ENCODE peak calls at places on chromosomes 6 and 20, in ten cellular contexts. U, D, S, A, K, E, Y, O, L and J are unnamed samples.

GRCh38 chr6:3232017-3232838 is 4.8 kb upstream of the TUBB2B start:
- DNase-seq in D (peak), L (no peak), E (no peak), S (no peak), U (no peak), A (no peak), K (no peak), O (no peak), Y (no peak), J (no peak)

GRCh38 chr6:27332692-27333641 is 20.9 kb upstream of the POM121L2 start:
- DNase-seq in A (peak), U (peak), K (peak), Y (no peak), L (peak), D (no peak), S (peak), E (no peak), O (no peak), J (no peak)

GRCh38 chr6:156174026-156174880 is 602.9 kb upstream of the ARID1B start:
- DNase-seq in E (no peak), Y (no peak), A (no peak), K (no peak), U (no peak), L (peak), S (no peak), O (no peak), D (no peak), J (no peak)

GRCh38 chr20:9672976-9673375 is 158.6 kb downstream of the LAMP5 start:
- DNase-seq in Y (no peak), U (no peak), E (no peak), A (no peak), D (no peak), K (no peak), S (no peak), O (no peak), L (no peak), J (no peak)

GRCh38 chr6:27532820-27533538 is 60.1 kb upstream of the ZNF184 start:
- DNase-seq in A (peak), O (no peak), S (no peak), E (no peak), U (peak), Y (no peak), K (peak), D (no peak), L (peak), J (no peak)

GRCh38 chr6:35945650-35946025 is 24.7 kb upstream of the SRPK1 start:
- DNase-seq in O (no peak), K (no peak), Y (no peak), E (no peak), L (peak), U (no peak), A (no peak), S (no peak), D (no peak), J (no peak)

GRCh38 chr6:125149256-125150144 is 4.1 kb upstream of the TPD52L1 start:
- DNase-seq in S (no peak), A (no peak), O (no peak), D (no peak), E (no peak), K (no peak), L (peak), Y (no peak), U (peak), J (no peak)

GRCh38 chr6:138289739-138290138 is 71.4 kb upstream of the PBOV1 start:
- DNase-seq in E (no peak), Y (peak), K (no peak), L (peak), D (no peak), A (no peak), O (no peak), S (no peak), U (no peak), J (no peak)

GRCh38 chr6:144283781-144284473 is 1.2 kb upstream of the UTRN start:
- DNase-seq in U (no peak), S (no peak), Y (peak), E (no peak), A (peak), D (no peak), O (no peak), K (no peak), L (peak), J (no peak)

GRCh38 chr20:1802385-1803215 is 92.6 kb upstream of the SIRPA start:
- DNase-seq in D (peak), O (peak), L (peak), U (peak), S (no peak), E (peak), Y (peak), K (no peak), A (peak), J (peak)

GRCh38 chr6:111925296-111925695 is 52.0 kb upstream of the FYN start:
- DNase-seq in A (peak), O (no peak), U (peak), E (no peak), D (no peak), S (no peak), L (peak), Y (no peak), K (no peak), J (no peak)

GRCh38 chr6:24033284-24033683 is 92.7 kb upstream of the NRSN1 start:
- DNase-seq in Y (no peak), D (no peak), L (no peak), O (no peak), A (no peak), S (no peak), U (no peak), K (no peak), E (no peak), J (no peak)

GRCh38 chr6:47759364-47759763 is 22.5 kb upstream of the OPN5 start:
- DNase-seq in L (peak), K (no peak), U (peak), D (no peak), S (no peak), O (no peak), Y (no peak), E (no peak), A (no peak), J (no peak)

GRCh38 chr6:139080255-139080920 is 51.8 kb downstream of the ABRACL start:
- DNase-seq in S (no peak), E (no peak), Y (no peak), O (no peak), U (peak), A (no peak), D (peak), K (no peak), L (peak), J (peak)

GRCh38 chr20:34024733-34025351 is 31.1 kb downstream of the RALY start:
- DNase-seq in L (no peak), K (no peak), O (no peak), Y (no peak), D (no peak), S (no peak), U (no peak), A (no peak), E (no peak), J (no peak)
- H3K27ac ChIP-seq in L (no peak), K (no peak), O (no peak), Y (no peak), D (no peak), S (no peak), U (peak), A (peak), E (no peak), J (no peak)

GRCh38 chr6:151763303-151763702 is 44.2 kb upstream of the ESR1 start:
- DNase-seq in A (peak), O (peak), L (peak), Y (no peak), U (peak), S (no peak), D (no peak), E (no peak), K (no peak), J (no peak)
- TF ChIP-seq CTCF in A (peak), O (peak), L (peak), Y (no peak), U (no peak), S (peak), D (peak), E (no peak), K (peak), J (peak)

GRCh38 chr6:159037746-159038290 is 7.0 kb downstream of the TAGAP start:
- DNase-seq in A (no peak), L (peak), D (no peak), O (no peak), Y (no peak), U (peak), E (no peak), S (no peak), K (no peak), J (no peak)

GRCh38 chr6:159036673-159037072 is 8.1 kb downstream of the TAGAP start:
- DNase-seq in S (no peak), O (no peak), D (no peak), E (no peak), Y (no peak), A (no peak), U (no peak), K (no peak), L (no peak), J (no peak)

GRCh38 chr6:159041181-159041580 is 3.6 kb downstream of the TAGAP start:
- DNase-seq in O (no peak), D (no peak), A (no peak), Y (no peak), K (no peak), L (no peak), E (no peak), U (no peak), S (no peak), J (no peak)

GRCh38 chr6:159039885-159040258 is 4.9 kb downstream of the TAGAP start:
- DNase-seq in S (no peak), D (no peak), O (no peak), K (no peak), L (no peak), U (no peak), A (no peak), E (no peak), Y (no peak), J (no peak)

DNA sequence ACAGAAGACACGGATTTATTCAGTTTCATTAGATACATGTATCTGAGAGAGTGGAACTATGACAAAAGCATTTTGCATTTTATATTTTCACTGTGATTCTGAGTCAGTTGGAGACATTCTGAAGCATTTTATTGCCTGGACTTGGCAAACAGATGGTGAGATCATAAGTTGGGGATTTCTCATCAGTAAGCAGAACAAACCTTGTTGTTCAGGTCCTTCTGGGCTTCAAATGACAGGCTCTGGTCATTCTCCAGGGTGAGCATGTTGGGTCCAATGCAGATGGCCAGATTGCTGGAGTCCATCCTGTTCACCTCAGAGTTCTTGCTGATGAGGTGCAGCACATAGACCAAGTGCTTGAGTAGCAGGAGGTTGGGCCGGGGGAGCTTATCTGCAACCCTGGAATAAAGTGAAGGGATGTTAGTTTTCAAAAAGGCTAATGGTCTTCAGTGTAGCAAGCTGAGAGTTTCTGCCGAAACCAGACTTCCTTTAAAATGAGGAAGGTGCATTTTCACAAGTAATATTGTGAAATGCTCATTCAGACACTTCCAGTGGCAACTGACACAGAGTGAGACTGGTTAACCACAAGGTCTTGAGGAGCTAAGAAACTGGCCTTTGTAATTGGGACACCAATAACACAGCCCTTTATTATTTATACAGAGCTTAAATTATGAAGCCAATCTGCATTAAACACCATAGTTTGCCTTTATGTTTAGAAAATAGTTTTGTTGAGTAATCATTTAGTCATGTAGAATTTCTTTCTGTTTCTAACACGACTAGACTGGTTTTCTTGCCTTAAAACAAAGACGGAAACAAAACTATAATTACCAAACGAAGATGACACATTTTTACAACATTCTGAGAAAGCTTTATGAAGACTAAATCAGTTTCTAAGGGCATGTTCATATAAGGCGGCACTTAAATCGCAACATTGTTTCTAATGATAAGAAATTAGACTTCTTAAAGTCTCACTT is 5.6 kb downstream of the TAGAP start:
- DNase-seq in L (peak), U (peak), E (no peak), S (no peak), O (no peak), K (no peak), A (peak), D (no peak), Y (no peak), J (no peak)
- H3K27ac ChIP-seq in L (peak), U (peak), E (no peak), S (no peak), O (no peak), K (no peak), A (no peak), D (no peak), Y (no peak), J (peak)

GRCh38 chr6:31691564-31692108 is 10.8 kb upstream of the LY6G5C start:
- DNase-seq in D (no peak), A (no peak), K (no peak), L (no peak), Y (no peak), O (no peak), U (no peak), S (no peak), E (no peak), J (peak)

GRCh38 chr6:31690231-31691077 is 9.6 kb upstream of the LY6G5C start:
- DNase-seq in S (no peak), E (no peak), O (no peak), U (no peak), L (no peak), D (no peak), A (peak), K (no peak), Y (no peak), J (no peak)

GRCh38 chr6:31687860-31688693 is 7.2 kb upstream of the LY6G5C start:
- DNase-seq in L (no peak), E (no peak), S (no peak), A (no peak), Y (no peak), U (no peak), K (no peak), D (no peak), O (no peak), J (no peak)

GRCh38 chr6:31691078-31691463 is 10.2 kb upstream of the LY6G5C start:
- DNase-seq in O (no peak), A (no peak), U (no peak), Y (no peak), E (no peak), D (no peak), S (no peak), L (no peak), K (no peak), J (no peak)

GRCh38 chr6:31689249-31690110 is 8.6 kb upstream of the LY6G5C start:
- DNase-seq in A (no peak), U (no peak), E (no peak), D (no peak), Y (no peak), S (no peak), O (no peak), L (no peak), K (no peak), J (no peak)
- TF ChIP-seq CTCF in A (peak), U (no peak), E (no peak), D (peak), Y (no peak), S (peak), O (no peak), L (peak), K (peak), J (no peak)

DNA sequence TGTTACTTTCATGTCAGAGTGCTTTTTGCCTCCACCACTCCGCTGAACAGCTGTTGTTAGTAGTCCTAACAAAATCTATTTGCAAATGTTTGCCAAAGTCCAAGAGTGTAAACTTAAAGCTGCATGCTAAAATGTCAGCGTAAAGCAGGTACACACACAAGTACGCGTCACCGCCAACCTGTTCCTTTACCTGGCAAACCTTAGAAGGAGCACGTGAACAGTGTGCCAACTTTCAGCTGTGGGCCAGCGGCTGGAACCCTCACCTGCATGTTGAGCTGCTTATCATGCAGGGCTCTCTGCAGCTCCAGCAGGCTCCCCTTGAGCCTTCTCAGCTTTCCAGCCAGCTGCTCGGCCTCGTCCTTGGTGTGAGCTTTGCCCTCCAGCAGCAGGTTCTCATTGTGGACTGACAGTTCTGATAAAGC is 359.3 kb downstream of the SYNE1 start:
- DNase-seq in L (no peak), K (no peak), D (no peak), Y (peak), S (no peak), A (no peak), O (no peak), U (no peak), E (no peak), J (no peak)
- H3K27ac ChIP-seq in L (no peak), K (no peak), D (no peak), Y (no peak), S (no peak), A (peak), O (no peak), U (no peak), E (no peak), J (no peak)

GRCh38 chr20:6140947-6141346 is 18.1 kb upstream of the FERMT1 start:
- DNase-seq in D (no peak), E (no peak), K (no peak), A (no peak), U (no peak), S (no peak), L (no peak), O (no peak), Y (no peak), J (no peak)
- TF ChIP-seq CTCF in D (no peak), E (no peak), K (peak), A (peak), U (no peak), S (peak), L (no peak), O (no peak), Y (no peak), J (no peak)

DNA sequence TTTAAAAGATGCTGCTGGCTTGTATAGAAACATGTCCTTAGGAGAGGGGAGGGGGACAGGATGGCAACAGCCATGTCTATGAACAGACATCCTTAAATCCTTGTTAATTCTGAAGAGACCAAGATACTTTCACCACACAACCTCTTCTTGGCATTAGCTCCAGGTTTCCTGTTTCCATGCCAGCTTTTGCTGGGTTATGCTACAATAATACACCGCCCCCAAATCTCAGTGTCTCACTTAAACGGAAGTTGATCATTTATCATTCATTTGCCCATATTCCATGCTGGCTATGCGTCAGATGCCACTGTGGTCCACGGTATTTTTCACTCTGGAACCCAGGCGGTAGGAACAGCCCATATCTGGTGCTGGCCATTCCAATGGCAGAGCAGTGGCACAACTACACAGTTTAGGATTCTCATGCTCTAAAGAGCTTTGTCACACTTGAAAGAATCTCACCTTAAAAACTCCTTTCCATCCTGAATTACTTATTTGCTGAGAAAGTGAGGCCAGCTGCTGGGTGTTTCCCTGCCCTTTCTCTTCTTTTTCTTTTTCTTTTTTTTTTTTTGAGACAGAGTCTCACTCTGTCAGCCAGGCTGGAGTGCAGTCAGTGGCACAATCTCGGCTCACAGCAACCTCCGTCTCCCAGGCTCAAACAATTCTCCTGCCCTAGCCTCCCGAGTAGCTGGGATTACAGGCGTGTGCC is 3.7 kb upstream of the RNASET2 start:
- DNase-seq in S (no peak), E (no peak), A (no peak), U (no peak), O (no peak), K (no peak), Y (no peak), D (no peak), L (no peak), J (no peak)
- H3K27ac ChIP-seq in S (no peak), E (peak), A (no peak), U (no peak), O (no peak), K (no peak), Y (no peak), D (no peak), L (no peak), J (peak)

DNA sequence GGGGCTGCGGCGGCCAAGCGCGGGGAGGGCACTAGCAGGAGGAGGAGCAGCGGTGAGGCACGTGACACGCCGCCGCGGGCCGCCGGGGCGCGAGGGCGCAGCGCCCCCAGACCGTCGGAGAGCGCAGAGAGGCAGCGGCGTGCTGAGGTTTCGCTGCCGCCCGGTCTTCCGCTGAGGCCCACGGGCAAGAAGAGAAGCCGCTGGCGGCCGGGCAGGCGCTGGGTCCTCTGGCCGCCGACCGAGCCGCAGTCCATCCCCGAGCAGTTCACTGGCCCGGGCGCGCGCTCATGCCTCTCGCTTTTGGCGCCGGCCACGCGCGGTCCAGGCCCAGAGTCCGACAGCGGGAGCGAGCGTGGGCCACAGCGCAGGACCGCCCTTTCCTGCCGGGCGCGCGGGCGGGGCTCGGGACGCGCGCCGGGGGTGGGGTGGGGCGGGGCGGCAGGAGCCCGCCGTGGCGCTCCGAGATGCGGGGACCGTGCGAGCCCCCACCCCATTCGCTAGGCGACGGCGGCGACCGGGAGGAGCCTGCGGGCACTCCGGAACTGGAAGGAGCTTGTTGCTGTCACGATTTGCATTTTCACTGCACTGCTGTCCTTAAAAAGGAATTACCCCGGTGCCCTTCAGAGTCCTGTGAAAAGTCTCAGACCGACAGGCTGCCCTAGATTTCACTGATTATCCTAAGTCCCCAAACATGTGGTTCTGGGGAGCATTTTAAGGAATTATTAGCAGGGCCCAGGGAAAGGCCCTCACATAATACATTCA is at the start of gene MCUR1:
- DNase-seq in U (peak), D (peak), K (peak), Y (peak), L (peak), O (peak), S (peak), A (peak), E (peak), J (peak)
- TF ChIP-seq CTCF in U (peak), D (no peak), K (no peak), Y (peak), L (peak), O (peak), S (peak), A (peak), E (peak), J (no peak)

GRCh38 chr6:25122001-25122400 is 157.2 kb upstream of the CARMIL1 start:
- DNase-seq in K (no peak), Y (no peak), L (no peak), E (no peak), U (no peak), S (no peak), A (peak), D (peak), O (no peak), J (peak)

GRCh38 chr6:25118038-25118437 is 161.1 kb upstream of the CARMIL1 start:
- DNase-seq in O (no peak), E (no peak), L (no peak), A (no peak), D (no peak), Y (no peak), S (no peak), U (no peak), K (no peak), J (no peak)

GRCh38 chr6:25122622-25123237 is 156.4 kb upstream of the CARMIL1 start:
- DNase-seq in L (no peak), S (no peak), D (no peak), K (no peak), U (no peak), A (no peak), O (no peak), E (no peak), Y (peak), J (no peak)

GRCh38 chr6:25124216-25124615 is 155.0 kb upstream of the CARMIL1 start:
- DNase-seq in D (no peak), S (no peak), U (no peak), L (no peak), E (no peak), Y (no peak), O (no peak), K (no peak), A (no peak), J (no peak)

GRCh38 chr6:25121186-25121585 is 158.0 kb upstream of the CARMIL1 start:
- DNase-seq in Y (no peak), S (no peak), K (no peak), D (no peak), O (no peak), L (no peak), E (no peak), U (no peak), A (no peak), J (no peak)
- H3K27ac ChIP-seq in Y (no peak), S (no peak), K (no peak), D (peak), O (no peak), L (no peak), E (no peak), U (no peak), A (no peak), J (peak)